ENCODE peak calls at places on chromosomes 13 and 19, in five cellular contexts. V is ascending aorta, M is AG08396, P is Daoy, Y is lung. U is an unnamed sample.

GRCh38 chr13:69857188-69857821 is 250.3 kb upstream of the ATXN8OS start:
- DNase-seq in V (no peak), M (no peak), P (peak), Y (no peak), U (peak)

GRCh38 chr19:1434577-1435060 is 3.6 kb upstream of the RPS15 start:
- DNase-seq in V (no peak), M (no peak), P (no peak), Y (no peak), U (no peak)

GRCh38 chr13:71865858-71866172 is 1.2 kb downstream of the DACH1 start:
- DNase-seq in V (no peak), M (peak), P (no peak), Y (no peak), U (peak)

GRCh38 chr19:5608271-5608666 is 14.3 kb downstream of the SAFB2 start:
- DNase-seq in V (no peak), M (no peak), P (no peak), Y (no peak), U (no peak)

GRCh38 chr19:329876-330275 is 14.7 kb downstream of the MIER2 start:
- DNase-seq in V (peak), M (no peak), P (no peak), Y (no peak), U (no peak)

GRCh38 chr19:12092065-12092867 is 27.7 kb downstream of the ZNF844 start:
- DNase-seq in V (peak), M (peak), P (peak), Y (peak), U (no peak)

GRCh38 chr19:45137179-45137761 is 23.5 kb downstream of the NKPD1 start:
- DNase-seq in V (no peak), M (no peak), P (no peak), Y (no peak), U (no peak)

GRCh38 chr19:6967962-6968361 is 53.3 kb downstream of the MBD3L2B start:
- DNase-seq in V (no peak), M (no peak), P (no peak), Y (no peak), U (no peak)

GRCh38 chr13:51324714-51325440 is 14.6 kb upstream of the SERPINE3 start:
- DNase-seq in V (no peak), M (no peak), P (no peak), Y (no peak), U (no peak)

GRCh38 chr13:94433055-94433947 is 46.2 kb downstream of the DCT start:
- DNase-seq in V (no peak), M (no peak), P (no peak), Y (no peak), U (no peak)